ENCODE peak calls at places on chromosome 22, in nine cellular contexts. One of them, this sample, is unnamed.

GRCh38 chr22:23681026-23681809 is 9.6 kb upstream of the RGL4 start:
- DNase-seq in fibroblast of lung: no peak
- DNase-seq in endothelial cell: no peak
- DNase-seq in left ventricle myocardium inferior: no peak
- DNase-seq in HFFc6: no peak
- DNase-seq in nephron progenitor cell: no peak
- DNase-seq in NCI-H1105 treated with DMSO at 0.1 percent for 48 hours: no peak
- DNase-seq in T-helper 9 cell: no peak
- DNase-seq in omental fat pad: no peak
- DNase-seq in this sample: no peak

GRCh38 chr22:37933711-37934376 is 19.6 kb downstream of the C22orf23 start:
- DNase-seq in T-helper 9 cell: peak
- DNase-seq in endothelial cell: peak
- DNase-seq in fibroblast of lung: peak
- DNase-seq in nephron progenitor cell: peak
- DNase-seq in NCI-H1105 treated with DMSO at 0.1 percent for 48 hours: peak
- DNase-seq in left ventricle myocardium inferior: peak
- DNase-seq in omental fat pad: peak
- DNase-seq in HFFc6: peak
- DNase-seq in this sample: peak

GRCh38 chr22:29797351-29797750 is 30.2 kb downstream of the UQCR10 start:
- DNase-seq in endothelial cell: no peak
- DNase-seq in NCI-H1105 treated with DMSO at 0.1 percent for 48 hours: no peak
- DNase-seq in omental fat pad: no peak
- DNase-seq in nephron progenitor cell: no peak
- DNase-seq in T-helper 9 cell: no peak
- DNase-seq in HFFc6: no peak
- DNase-seq in left ventricle myocardium inferior: no peak
- DNase-seq in fibroblast of lung: no peak
- DNase-seq in this sample: peak

GRCh38 chr22:25900880-25901279 is 158.9 kb downstream of the MYO18B start:
- DNase-seq in fibroblast of lung: no peak
- DNase-seq in HFFc6: no peak
- DNase-seq in omental fat pad: no peak
- DNase-seq in nephron progenitor cell: no peak
- DNase-seq in NCI-H1105 treated with DMSO at 0.1 percent for 48 hours: no peak
- DNase-seq in endothelial cell: no peak
- DNase-seq in left ventricle myocardium inferior: no peak
- DNase-seq in T-helper 9 cell: no peak
- DNase-seq in this sample: no peak

GRCh38 chr22:27800250-27801131 is 1.1 kb downstream of the MN1 start:
- DNase-seq in T-helper 9 cell: no peak
- DNase-seq in fibroblast of lung: no peak
- DNase-seq in HFFc6: no peak
- DNase-seq in omental fat pad: no peak
- DNase-seq in nephron progenitor cell: peak
- DNase-seq in NCI-H1105 treated with DMSO at 0.1 percent for 48 hours: no peak
- DNase-seq in endothelial cell: no peak
- DNase-seq in left ventricle myocardium inferior: peak
- DNase-seq in this sample: peak

GRCh38 chr22:24137595-24137994 is 43.7 kb upstream of the SUSD2 start:
- DNase-seq in fibroblast of lung: peak
- DNase-seq in omental fat pad: no peak
- DNase-seq in left ventricle myocardium inferior: no peak
- DNase-seq in nephron progenitor cell: no peak
- DNase-seq in endothelial cell: no peak
- DNase-seq in HFFc6: peak
- DNase-seq in T-helper 9 cell: no peak
- DNase-seq in NCI-H1105 treated with DMSO at 0.1 percent for 48 hours: no peak
- DNase-seq in this sample: no peak

GRCh38 chr22:42304021-42304790 is 33.8 kb upstream of the TCF20 start:
- DNase-seq in endothelial cell: no peak
- DNase-seq in left ventricle myocardium inferior: no peak
- DNase-seq in omental fat pad: no peak
- DNase-seq in fibroblast of lung: no peak
- DNase-seq in HFFc6: no peak
- DNase-seq in NCI-H1105 treated with DMSO at 0.1 percent for 48 hours: no peak
- DNase-seq in nephron progenitor cell: peak
- DNase-seq in T-helper 9 cell: no peak
- DNase-seq in this sample: no peak

GRCh38 chr22:30665266-30665665 is 2.4 kb downstream of the DUSP18 start:
- DNase-seq in T-helper 9 cell: no peak
- DNase-seq in endothelial cell: no peak
- DNase-seq in left ventricle myocardium inferior: no peak
- DNase-seq in omental fat pad: no peak
- DNase-seq in fibroblast of lung: no peak
- DNase-seq in NCI-H1105 treated with DMSO at 0.1 percent for 48 hours: no peak
- DNase-seq in HFFc6: no peak
- DNase-seq in nephron progenitor cell: no peak
- DNase-seq in this sample: no peak

GRCh38 chr22:36330655-36331305 is 57.0 kb downstream of the MYH9 start:
- DNase-seq in nephron progenitor cell: no peak
- DNase-seq in endothelial cell: no peak
- DNase-seq in left ventricle myocardium inferior: peak
- DNase-seq in fibroblast of lung: peak
- DNase-seq in NCI-H1105 treated with DMSO at 0.1 percent for 48 hours: no peak
- DNase-seq in omental fat pad: no peak
- DNase-seq in HFFc6: peak
- DNase-seq in T-helper 9 cell: no peak
- DNase-seq in this sample: no peak

GRCh38 chr22:49767355-49768062 is 60.2 kb downstream of the BRD1 start:
- DNase-seq in NCI-H1105 treated with DMSO at 0.1 percent for 48 hours: peak
- DNase-seq in nephron progenitor cell: no peak
- DNase-seq in fibroblast of lung: peak
- DNase-seq in omental fat pad: peak
- DNase-seq in T-helper 9 cell: no peak
- DNase-seq in endothelial cell: peak
- DNase-seq in HFFc6: peak
- DNase-seq in left ventricle myocardium inferior: peak
- DNase-seq in this sample: peak

GRCh38 chr22:33553493-33553892 is 366.8 kb downstream of the LARGE1 start:
- DNase-seq in T-helper 9 cell: no peak
- DNase-seq in left ventricle myocardium inferior: no peak
- DNase-seq in nephron progenitor cell: no peak
- DNase-seq in fibroblast of lung: no peak
- DNase-seq in endothelial cell: no peak
- DNase-seq in HFFc6: no peak
- DNase-seq in omental fat pad: no peak
- DNase-seq in NCI-H1105 treated with DMSO at 0.1 percent for 48 hours: no peak
- DNase-seq in this sample: no peak

This sample was measured in GM20000.